ENCODE peak calls at places on chromosomes 3 and 15, in five cellular contexts. One of them, this sample, is unnamed.

GRCh38 chr3:133237380-133237779 is 162.5 kb upstream of the BFSP2 start:
- DNase-seq in stomach: no peak
- DNase-seq in GM12891: no peak
- DNase-seq in breast epithelium: no peak
- DNase-seq in HepG2: no peak
- DNase-seq in this sample: no peak

GRCh38 chr3:50637012-50637411 is 20.1 kb downstream of the MAPKAPK3 start:
- DNase-seq in stomach: no peak
- DNase-seq in GM12891: no peak
- DNase-seq in breast epithelium: no peak
- DNase-seq in HepG2: no peak
- DNase-seq in this sample: no peak

GRCh38 chr3:107574650-107575049 is 51.9 kb downstream of the BBX start:
- DNase-seq in stomach: no peak
- DNase-seq in GM12891: no peak
- DNase-seq in breast epithelium: no peak
- DNase-seq in HepG2: peak; percentile 48
- DNase-seq in this sample: no peak

GRCh38 chr3:173404156-173404555 is 6.6 kb downstream of the NLGN1 start:
- DNase-seq in stomach: no peak
- DNase-seq in GM12891: no peak
- DNase-seq in breast epithelium: no peak
- DNase-seq in HepG2: no peak
- DNase-seq in this sample: no peak

GRCh38 chr3:126537116-126537729 is 13.3 kb downstream of the CHST13 start:
- DNase-seq in stomach: no peak
- DNase-seq in GM12891: no peak
- DNase-seq in breast epithelium: no peak
- DNase-seq in HepG2: no peak
- DNase-seq in this sample: peak; percentile 27

GRCh38 chr3:17810759-17811158 is 68.3 kb upstream of the TBC1D5 start:
- DNase-seq in stomach: no peak
- DNase-seq in GM12891: no peak
- DNase-seq in breast epithelium: no peak
- DNase-seq in HepG2: peak; percentile 15
- DNase-seq in this sample: no peak

GRCh38 chr3:190322604-190323240 is 476 bp upstream of the CLDN1 start:
- DNase-seq in stomach: no peak
- DNase-seq in GM12891: no peak
- DNase-seq in breast epithelium: no peak
- DNase-seq in HepG2: no peak
- DNase-seq in this sample: no peak

GRCh38 chr15:62749445-62749844 is 293.1 kb upstream of the TPM1 start:
- DNase-seq in stomach: no peak
- DNase-seq in GM12891: no peak
- DNase-seq in breast epithelium: no peak
- DNase-seq in HepG2: no peak
- DNase-seq in this sample: no peak

GRCh38 chr15:81449836-81450474 is 75.9 kb upstream of the TMC3 start:
- DNase-seq in stomach: no peak
- DNase-seq in GM12891: no peak
- DNase-seq in breast epithelium: no peak
- DNase-seq in HepG2: peak; percentile 9
- DNase-seq in this sample: no peak

GRCh38 chr15:78396976-78397375 is 41.0 kb upstream of the IREB2 start:
- DNase-seq in stomach: peak; percentile 94
- DNase-seq in GM12891: no peak
- DNase-seq in breast epithelium: peak; percentile 28
- DNase-seq in HepG2: peak; percentile 70
- DNase-seq in this sample: peak; percentile 87

GRCh38 chr3:169453256-169454059 is 210.1 kb downstream of the MECOM start:
- DNase-seq in stomach: no peak
- DNase-seq in GM12891: no peak
- DNase-seq in breast epithelium: no peak
- DNase-seq in HepG2: no peak
- DNase-seq in this sample: no peak

GRCh38 chr15:51720201-51720995 is 17.1 kb downstream of the LYSMD2 start:
- DNase-seq in stomach: no peak
- DNase-seq in GM12891: no peak
- DNase-seq in breast epithelium: no peak
- DNase-seq in HepG2: no peak
- DNase-seq in this sample: no peak

GRCh38 chr3:61912158-61912557 is 350.8 kb downstream of the PTPRG start:
- DNase-seq in stomach: no peak
- DNase-seq in GM12891: no peak
- DNase-seq in breast epithelium: no peak
- DNase-seq in HepG2: no peak
- DNase-seq in this sample: no peak

GRCh38 chr3:149216195-149216869 is 5.3 kb downstream of the CP start:
- DNase-seq in stomach: no peak
- DNase-seq in GM12891: no peak
- DNase-seq in breast epithelium: no peak
- DNase-seq in HepG2: peak; percentile 37
- DNase-seq in this sample: no peak

GRCh38 chr3:58665410-58665809 is 1.2 kb downstream of the FAM3D start:
- DNase-seq in stomach: no peak
- DNase-seq in GM12891: no peak
- DNase-seq in breast epithelium: no peak
- DNase-seq in HepG2: no peak
- DNase-seq in this sample: peak; percentile 6

GRCh38 chr3:157906627-157907026 is 199.6 kb downstream of the SHOX2 start:
- DNase-seq in stomach: no peak
- DNase-seq in GM12891: no peak
- DNase-seq in breast epithelium: no peak
- DNase-seq in HepG2: no peak
- DNase-seq in this sample: no peak

GRCh38 chr3:122003112-122003511 is 18.9 kb downstream of the ILDR1 start:
- DNase-seq in stomach: no peak
- DNase-seq in GM12891: no peak
- DNase-seq in breast epithelium: no peak
- DNase-seq in HepG2: no peak
- DNase-seq in this sample: no peak

GRCh38 chr3:157542711-157543485 is 39.7 kb upstream of the VEPH1 start:
- DNase-seq in stomach: peak; percentile 81
- DNase-seq in GM12891: no peak
- DNase-seq in breast epithelium: peak; percentile 49
- DNase-seq in HepG2: no peak
- DNase-seq in this sample: peak; percentile 86

GRCh38 chr3:59836525-59836924 is 786.7 kb upstream of the CFAP20DC start:
- DNase-seq in stomach: no peak
- DNase-seq in GM12891: no peak
- DNase-seq in breast epithelium: no peak
- DNase-seq in HepG2: no peak
- DNase-seq in this sample: no peak

GRCh38 chr15:47184003-47184404 is 533.3 kb upstream of the SEMA6D start:
- DNase-seq in stomach: no peak
- DNase-seq in GM12891: no peak
- DNase-seq in breast epithelium: no peak
- DNase-seq in HepG2: no peak
- DNase-seq in this sample: no peak

GRCh38 chr3:30605005-30605404 is 1.4 kb upstream of the TGFBR2 start:
- DNase-seq in stomach: no peak
- DNase-seq in GM12891: no peak
- DNase-seq in breast epithelium: no peak
- DNase-seq in HepG2: no peak
- DNase-seq in this sample: no peak

GRCh38 chr3:132592211-132592610 is 4.9 kb upstream of the ACKR4 start:
- DNase-seq in stomach: no peak
- DNase-seq in GM12891: no peak
- DNase-seq in breast epithelium: no peak
- DNase-seq in HepG2: no peak
- DNase-seq in this sample: no peak

GRCh38 chr15:94327356-94327936 is 96.1 kb downstream of the MCTP2 start:
- DNase-seq in stomach: no peak
- DNase-seq in GM12891: peak; percentile 13
- DNase-seq in breast epithelium: no peak
- DNase-seq in HepG2: peak; percentile 29
- DNase-seq in this sample: no peak

GRCh38 chr3:181417748-181418147 is 294.0 kb upstream of the SOX2 start:
- DNase-seq in stomach: no peak
- DNase-seq in GM12891: no peak
- DNase-seq in breast epithelium: no peak
- DNase-seq in HepG2: no peak
- DNase-seq in this sample: no peak

GRCh38 chr15:82552861-82553260 is 12.6 kb upstream of the RPS17 start:
- DNase-seq in stomach: no peak
- DNase-seq in GM12891: no peak
- DNase-seq in breast epithelium: no peak
- DNase-seq in HepG2: no peak
- DNase-seq in this sample: no peak

GRCh38 chr3:136343873-136344281 is 93.7 kb downstream of the PCCB start:
- DNase-seq in stomach: peak; percentile 88
- DNase-seq in GM12891: no peak
- DNase-seq in breast epithelium: peak; percentile 64
- DNase-seq in HepG2: peak; percentile 57
- DNase-seq in this sample: peak; percentile 95

GRCh38 chr15:89936051-89936792 is 23.5 kb upstream of the ARPIN start:
- DNase-seq in stomach: no peak
- DNase-seq in GM12891: no peak
- DNase-seq in breast epithelium: no peak
- DNase-seq in HepG2: no peak
- DNase-seq in this sample: no peak

GRCh38 chr15:25248583-25249235 is 190.1 kb downstream of the UBE3A start:
- DNase-seq in stomach: peak; percentile 22
- DNase-seq in GM12891: peak; percentile 0
- DNase-seq in breast epithelium: peak; percentile 11
- DNase-seq in HepG2: no peak
- DNase-seq in this sample: peak; percentile 59

GRCh38 chr15:79243723-79244122 is 38.8 kb upstream of the ANKRD34C start:
- DNase-seq in stomach: no peak
- DNase-seq in GM12891: no peak
- DNase-seq in breast epithelium: no peak
- DNase-seq in HepG2: no peak
- DNase-seq in this sample: no peak

GRCh38 chr15:93165737-93166136 is 76.7 kb upstream of the RGMA start:
- DNase-seq in stomach: no peak
- DNase-seq in GM12891: no peak
- DNase-seq in breast epithelium: no peak
- DNase-seq in HepG2: no peak
- DNase-seq in this sample: no peak

DNA sequence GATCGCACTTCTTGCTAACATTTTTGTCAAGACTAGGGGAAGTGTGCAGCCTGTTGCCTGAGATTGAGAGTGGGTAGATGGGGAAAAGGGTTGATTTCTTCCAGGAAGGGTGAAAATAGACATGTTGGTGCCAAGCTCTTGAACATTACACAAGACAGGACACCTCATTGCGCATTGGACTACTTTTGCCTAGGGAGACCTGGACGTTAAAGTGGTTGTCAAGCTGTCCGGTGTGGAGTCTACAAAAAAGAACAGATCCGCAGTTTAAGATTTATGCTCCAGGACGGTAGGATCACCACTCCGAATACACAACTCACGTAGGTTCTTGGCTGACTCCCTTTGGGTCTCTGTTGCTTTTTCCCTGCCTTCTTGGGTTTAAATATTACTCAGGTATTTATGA is 56.3 kb upstream of the LRIG1 start:
- DNase-seq in stomach: no peak
- DNase-seq in GM12891: no peak
- DNase-seq in breast epithelium: no peak
- DNase-seq in HepG2: no peak
- DNase-seq in this sample: peak; percentile 83
- TF ChIP-seq POLR2AphosphoS5 in stomach: peak; percentile 71
- TF ChIP-seq POLR2AphosphoS5 in GM12891: no peak
- TF ChIP-seq POLR2AphosphoS5 in breast epithelium: no peak
- TF ChIP-seq POLR2AphosphoS5 in HepG2: no peak
- TF ChIP-seq POLR2AphosphoS5 in this sample: peak; percentile 96

GRCh38 chr15:57130956-57131355 is 212.5 kb downstream of the TCF12 start:
- DNase-seq in stomach: no peak
- DNase-seq in GM12891: no peak
- DNase-seq in breast epithelium: no peak
- DNase-seq in HepG2: no peak
- DNase-seq in this sample: no peak

GRCh38 chr15:57134877-57135276 is 216.4 kb downstream of the TCF12 start:
- DNase-seq in stomach: no peak
- DNase-seq in GM12891: no peak
- DNase-seq in breast epithelium: no peak
- DNase-seq in HepG2: no peak
- DNase-seq in this sample: no peak

GRCh38 chr15:57135800-57136199 is 217.4 kb downstream of the TCF12 start:
- DNase-seq in stomach: no peak
- DNase-seq in GM12891: no peak
- DNase-seq in breast epithelium: no peak
- DNase-seq in HepG2: no peak
- DNase-seq in this sample: no peak

GRCh38 chr15:57129064-57129463 is 210.6 kb downstream of the TCF12 start:
- DNase-seq in stomach: no peak
- DNase-seq in GM12891: no peak
- DNase-seq in breast epithelium: no peak
- DNase-seq in HepG2: no peak
- DNase-seq in this sample: no peak

GRCh38 chr15:57133127-57133968 is 214.9 kb downstream of the TCF12 start:
- DNase-seq in stomach: no peak
- DNase-seq in GM12891: no peak
- DNase-seq in breast epithelium: no peak
- DNase-seq in HepG2: no peak
- DNase-seq in this sample: no peak
- TF ChIP-seq POLR2AphosphoS5 in stomach: no peak
- TF ChIP-seq POLR2AphosphoS5 in GM12891: no peak
- TF ChIP-seq POLR2AphosphoS5 in breast epithelium: no peak
- TF ChIP-seq POLR2AphosphoS5 in HepG2: no peak
- TF ChIP-seq POLR2AphosphoS5 in this sample: no peak

GRCh38 chr3:16550676-16551341 is 37.3 kb upstream of the RFTN1 start:
- DNase-seq in stomach: peak; percentile 50
- DNase-seq in GM12891: peak; percentile 10
- DNase-seq in breast epithelium: peak; percentile 49
- DNase-seq in HepG2: peak; percentile 76
- DNase-seq in this sample: peak; percentile 79
- TF ChIP-seq POLR2AphosphoS5 in stomach: peak; percentile 40
- TF ChIP-seq POLR2AphosphoS5 in GM12891: no peak
- TF ChIP-seq POLR2AphosphoS5 in breast epithelium: peak; percentile 56
- TF ChIP-seq POLR2AphosphoS5 in HepG2: no peak
- TF ChIP-seq POLR2AphosphoS5 in this sample: no peak

GRCh38 chr15:75043509-75044257 is 20.3 kb downstream of the PPCDC start:
- DNase-seq in stomach: peak; percentile 82
- DNase-seq in GM12891: no peak
- DNase-seq in breast epithelium: peak; percentile 92
- DNase-seq in HepG2: peak; percentile 96
- DNase-seq in this sample: peak; percentile 98
- TF ChIP-seq POLR2AphosphoS5 in stomach: peak; percentile 84
- TF ChIP-seq POLR2AphosphoS5 in GM12891: peak; percentile 52
- TF ChIP-seq POLR2AphosphoS5 in breast epithelium: peak; percentile 68
- TF ChIP-seq POLR2AphosphoS5 in HepG2: no peak
- TF ChIP-seq POLR2AphosphoS5 in this sample: peak; percentile 77

This sample was measured in sigmoid colon.